ENCODE peak calls at places on chromosomes 11 and 22, in four cellular contexts. One of them, this sample, is unnamed.

GRCh38 chr11:8259316-8259995 is 4.2 kb downstream of the LMO1 start:
- DNase-seq in kidney: peak; percentile 46
- DNase-seq in right atrium auricular region: no peak
- DNase-seq in left ventricle myocardium inferior: no peak
- DNase-seq in this sample: no peak

GRCh38 chr22:35470903-35471321 is 69.7 kb upstream of the RASD2 start:
- DNase-seq in kidney: no peak
- DNase-seq in right atrium auricular region: no peak
- DNase-seq in left ventricle myocardium inferior: no peak
- DNase-seq in this sample: no peak

GRCh38 chr22:46010177-46010867 is 33.4 kb upstream of the WNT7B start:
- DNase-seq in kidney: peak; percentile 89
- DNase-seq in right atrium auricular region: no peak
- DNase-seq in left ventricle myocardium inferior: peak; percentile 11
- DNase-seq in this sample: no peak

GRCh38 chr11:22130462-22131053 is 62.3 kb upstream of the ANO5 start:
- DNase-seq in kidney: no peak
- DNase-seq in right atrium auricular region: no peak
- DNase-seq in left ventricle myocardium inferior: no peak
- DNase-seq in this sample: no peak

GRCh38 chr11:46373787-46374740 is 7.4 kb upstream of the MDK start:
- DNase-seq in kidney: peak; percentile 73
- DNase-seq in right atrium auricular region: no peak
- DNase-seq in left ventricle myocardium inferior: no peak
- DNase-seq in this sample: no peak

GRCh38 chr11:122747358-122747757 is 90.9 kb upstream of the CRTAM start:
- DNase-seq in kidney: no peak
- DNase-seq in right atrium auricular region: no peak
- DNase-seq in left ventricle myocardium inferior: no peak
- DNase-seq in this sample: no peak

GRCh38 chr22:24440718-24441405 is 13.5 kb downstream of the ADORA2A start:
- DNase-seq in kidney: peak; percentile 60
- DNase-seq in right atrium auricular region: no peak
- DNase-seq in left ventricle myocardium inferior: no peak
- DNase-seq in this sample: no peak

GRCh38 chr11:64694821-64695365 is 28.1 kb downstream of the NRXN2 start:
- DNase-seq in kidney: no peak
- DNase-seq in right atrium auricular region: no peak
- DNase-seq in left ventricle myocardium inferior: no peak
- DNase-seq in this sample: no peak

GRCh38 chr22:27919943-27920755 is 1.1 kb upstream of the PITPNB start:
- DNase-seq in kidney: no peak
- DNase-seq in right atrium auricular region: peak; percentile 64
- DNase-seq in left ventricle myocardium inferior: no peak
- DNase-seq in this sample: peak; percentile 67

GRCh38 chr11:20021212-20021611 is 139.1 kb downstream of the DBX1 start:
- DNase-seq in kidney: no peak
- DNase-seq in right atrium auricular region: no peak
- DNase-seq in left ventricle myocardium inferior: no peak
- DNase-seq in this sample: no peak

GRCh38 chr11:859394-860131 is 16.9 kb downstream of the TSPAN4 start:
- DNase-seq in kidney: peak; percentile 95
- DNase-seq in right atrium auricular region: peak; percentile 83
- DNase-seq in left ventricle myocardium inferior: peak; percentile 81
- DNase-seq in this sample: no peak

GRCh38 chr22:48959496-48959895 is 868.2 kb downstream of the BRD1 start:
- DNase-seq in kidney: no peak
- DNase-seq in right atrium auricular region: peak; percentile 38
- DNase-seq in left ventricle myocardium inferior: no peak
- DNase-seq in this sample: no peak

GRCh38 chr22:37752189-37753061 is 55.3 kb upstream of the GCAT start:
- DNase-seq in kidney: peak; percentile 99
- DNase-seq in right atrium auricular region: peak; percentile 97
- DNase-seq in left ventricle myocardium inferior: peak; percentile 95
- DNase-seq in this sample: peak; percentile 89

GRCh38 chr11:2704356-2704755 is 4.6 kb upstream of the KCNQ1OT1 start:
- DNase-seq in kidney: peak; percentile 22
- DNase-seq in right atrium auricular region: no peak
- DNase-seq in left ventricle myocardium inferior: peak; percentile 3
- DNase-seq in this sample: no peak

GRCh38 chr11:86016451-86016850 is 52.4 kb downstream of the PICALM start:
- DNase-seq in kidney: no peak
- DNase-seq in right atrium auricular region: no peak
- DNase-seq in left ventricle myocardium inferior: no peak
- DNase-seq in this sample: no peak

GRCh38 chr22:41001722-41002122 is 50.5 kb downstream of the RBX1 start:
- DNase-seq in kidney: no peak
- DNase-seq in right atrium auricular region: no peak
- DNase-seq in left ventricle myocardium inferior: no peak
- DNase-seq in this sample: no peak

GRCh38 chr22:35538801-35539321 is 1.8 kb upstream of the RASD2 start:
- DNase-seq in kidney: no peak
- DNase-seq in right atrium auricular region: no peak
- DNase-seq in left ventricle myocardium inferior: no peak
- DNase-seq in this sample: no peak

GRCh38 chr22:44108806-44109385 is 71.8 kb upstream of the PARVG start:
- DNase-seq in kidney: peak; percentile 22
- DNase-seq in right atrium auricular region: no peak
- DNase-seq in left ventricle myocardium inferior: no peak
- DNase-seq in this sample: no peak

GRCh38 chr22:48179571-48180546 is 1417.4 kb downstream of the TBC1D22A start:
- DNase-seq in kidney: no peak
- DNase-seq in right atrium auricular region: no peak
- DNase-seq in left ventricle myocardium inferior: no peak
- DNase-seq in this sample: no peak

GRCh38 chr11:125165664-125166346 is 1.3 kb downstream of the PKNOX2 start:
- DNase-seq in kidney: no peak
- DNase-seq in right atrium auricular region: no peak
- DNase-seq in left ventricle myocardium inferior: no peak
- DNase-seq in this sample: no peak

GRCh38 chr11:58880166-58880565 is 35.7 kb upstream of the GLYATL2 start:
- DNase-seq in kidney: no peak
- DNase-seq in right atrium auricular region: no peak
- DNase-seq in left ventricle myocardium inferior: no peak
- DNase-seq in this sample: no peak

GRCh38 chr11:88421530-88421929 is 84.0 kb upstream of the CTSC start:
- DNase-seq in kidney: no peak
- DNase-seq in right atrium auricular region: no peak
- DNase-seq in left ventricle myocardium inferior: no peak
- DNase-seq in this sample: no peak

GRCh38 chr11:15670520-15671070 is 555.9 kb downstream of the INSC start:
- DNase-seq in kidney: no peak
- DNase-seq in right atrium auricular region: no peak
- DNase-seq in left ventricle myocardium inferior: no peak
- DNase-seq in this sample: no peak

GRCh38 chr22:38214248-38215056 is 12.7 kb downstream of the MAFF start:
- DNase-seq in kidney: peak; percentile 91
- DNase-seq in right atrium auricular region: peak; percentile 69
- DNase-seq in left ventricle myocardium inferior: peak; percentile 61
- DNase-seq in this sample: peak; percentile 62

GRCh38 chr11:101707477-101707876 is 123.7 kb upstream of the TRPC6 start:
- DNase-seq in kidney: no peak
- DNase-seq in right atrium auricular region: no peak
- DNase-seq in left ventricle myocardium inferior: no peak
- DNase-seq in this sample: no peak

GRCh38 chr11:130118636-130119387 is 40.8 kb upstream of the ST14 start:
- DNase-seq in kidney: no peak
- DNase-seq in right atrium auricular region: no peak
- DNase-seq in left ventricle myocardium inferior: no peak
- DNase-seq in this sample: no peak

DNA sequence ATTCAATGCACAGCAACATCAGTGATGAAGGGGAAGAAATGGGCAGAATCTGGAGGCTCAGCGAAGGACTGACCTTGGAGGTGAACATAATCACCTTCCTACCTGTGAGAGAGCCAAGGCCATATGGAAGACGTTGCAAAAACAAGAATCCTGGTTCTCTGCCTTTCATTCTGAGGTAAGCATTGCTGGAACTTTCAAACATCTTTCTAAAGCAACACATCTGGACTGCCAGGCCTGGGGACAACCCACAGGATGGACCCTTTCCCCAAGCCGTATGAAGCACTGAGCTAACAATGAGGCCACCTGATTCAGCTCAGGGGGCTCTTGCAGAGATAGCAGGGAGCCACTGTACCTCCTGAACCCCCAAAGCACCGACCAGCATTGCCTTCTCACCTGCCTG is 70.5 kb downstream of the ETS1 start:
- DNase-seq in kidney: no peak
- DNase-seq in right atrium auricular region: no peak
- DNase-seq in left ventricle myocardium inferior: no peak
- DNase-seq in this sample: no peak
- H3K4me1 ChIP-seq in kidney: peaks cover 29% of the 10 kb centered on the region
- H3K4me1 ChIP-seq in right atrium auricular region: no peaks in the 10 kb centered on the region
- H3K4me1 ChIP-seq in left ventricle myocardium inferior: peaks cover 99% of the 10 kb centered on the region
- H3K4me1 ChIP-seq in this sample: peaks cover 22% of the 10 kb centered on the region

GRCh38 chr11:96259053-96259837 is 83.8 kb downstream of the MAML2 start:
- DNase-seq in kidney: no peak
- DNase-seq in right atrium auricular region: no peak
- DNase-seq in left ventricle myocardium inferior: no peak
- DNase-seq in this sample: no peak
- H3K4me1 ChIP-seq in kidney: peaks cover 49% of the 10 kb centered on the region
- H3K4me1 ChIP-seq in right atrium auricular region: no peaks in the 10 kb centered on the region
- H3K4me1 ChIP-seq in left ventricle myocardium inferior: peaks cover 79% of the 10 kb centered on the region
- H3K4me1 ChIP-seq in this sample: peaks cover 20% of the 10 kb centered on the region

GRCh38 chr11:61335355-61335710 is 2.3 kb downstream of the TKFC start:
- DNase-seq in kidney: no peak
- DNase-seq in right atrium auricular region: no peak
- DNase-seq in left ventricle myocardium inferior: no peak
- DNase-seq in this sample: no peak
- H3K4me1 ChIP-seq in kidney: peaks cover 17% of the 10 kb centered on the region
- H3K4me1 ChIP-seq in right atrium auricular region: no peaks in the 10 kb centered on the region
- H3K4me1 ChIP-seq in left ventricle myocardium inferior: peaks cover 47% of the 10 kb centered on the region
- H3K4me1 ChIP-seq in this sample: peaks cover 25% of the 10 kb centered on the region

GRCh38 chr11:117172678-117173421 is 5.7 kb upstream of the SIDT2 start:
- DNase-seq in kidney: no peak
- DNase-seq in right atrium auricular region: no peak
- DNase-seq in left ventricle myocardium inferior: no peak
- DNase-seq in this sample: no peak
- H3K4me1 ChIP-seq in kidney: peaks cover 9% of the 10 kb centered on the region
- H3K4me1 ChIP-seq in right atrium auricular region: no peaks in the 10 kb centered on the region
- H3K4me1 ChIP-seq in left ventricle myocardium inferior: peaks cover 34% of the 10 kb centered on the region
- H3K4me1 ChIP-seq in this sample: peaks cover 41% of the 10 kb centered on the region

GRCh38 chr11:67197606-67198005 is 68.7 kb upstream of the GRK2 start:
- DNase-seq in kidney: no peak
- DNase-seq in right atrium auricular region: no peak
- DNase-seq in left ventricle myocardium inferior: no peak
- DNase-seq in this sample: no peak

GRCh38 chr11:67199751-67200150 is 66.5 kb upstream of the GRK2 start:
- DNase-seq in kidney: no peak
- DNase-seq in right atrium auricular region: no peak
- DNase-seq in left ventricle myocardium inferior: no peak
- DNase-seq in this sample: no peak

GRCh38 chr11:67194096-67194495 is 72.2 kb upstream of the GRK2 start:
- DNase-seq in kidney: no peak
- DNase-seq in right atrium auricular region: no peak
- DNase-seq in left ventricle myocardium inferior: no peak
- DNase-seq in this sample: no peak

DNA sequence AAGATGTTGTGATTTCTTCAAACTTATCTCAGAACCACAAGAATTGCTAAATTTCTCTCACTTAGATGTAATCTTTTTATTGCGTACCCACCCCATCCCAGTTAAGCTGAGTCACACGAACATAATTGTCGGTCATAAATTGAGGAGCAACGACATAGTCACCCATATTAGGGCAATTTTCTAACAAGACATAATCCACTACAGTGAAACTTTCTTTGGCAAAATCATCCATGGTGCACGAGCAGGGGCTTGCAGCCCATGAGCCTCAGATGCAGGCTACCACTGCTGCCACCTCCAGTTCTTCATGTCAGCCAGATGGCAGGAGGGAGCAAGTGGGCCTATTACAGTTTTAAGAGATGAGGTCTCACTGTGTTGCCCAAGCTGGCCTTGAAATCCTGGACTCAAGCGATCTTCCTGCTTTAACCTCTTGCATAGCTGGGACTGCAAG is 70.3 kb upstream of the GRK2 start:
- DNase-seq in kidney: no peak
- DNase-seq in right atrium auricular region: no peak
- DNase-seq in left ventricle myocardium inferior: no peak
- DNase-seq in this sample: no peak
- H3K4me1 ChIP-seq in kidney: no peaks in the 10 kb centered on the region
- H3K4me1 ChIP-seq in right atrium auricular region: no peaks in the 10 kb centered on the region
- H3K4me1 ChIP-seq in left ventricle myocardium inferior: no peaks in the 10 kb centered on the region
- H3K4me1 ChIP-seq in this sample: no peaks in the 10 kb centered on the region

GRCh38 chr11:44943696-44944095 is 7.0 kb downstream of the TP53I11 start:
- DNase-seq in kidney: no peak
- DNase-seq in right atrium auricular region: no peak
- DNase-seq in left ventricle myocardium inferior: no peak
- DNase-seq in this sample: no peak
- H3K4me1 ChIP-seq in kidney: peaks cover 9% of the 10 kb centered on the region
- H3K4me1 ChIP-seq in right atrium auricular region: no peaks in the 10 kb centered on the region
- H3K4me1 ChIP-seq in left ventricle myocardium inferior: peaks cover 97% of the 10 kb centered on the region
- H3K4me1 ChIP-seq in this sample: peaks cover 19% of the 10 kb centered on the region

GRCh38 chr11:17613428-17613962 is 66.4 kb downstream of the OTOG start:
- DNase-seq in kidney: no peak
- DNase-seq in right atrium auricular region: peak; percentile 26
- DNase-seq in left ventricle myocardium inferior: no peak
- DNase-seq in this sample: no peak

GRCh38 chr11:17613983-17614382 is 66.9 kb downstream of the OTOG start:
- DNase-seq in kidney: no peak
- DNase-seq in right atrium auricular region: no peak
- DNase-seq in left ventricle myocardium inferior: no peak
- DNase-seq in this sample: no peak

GRCh38 chr11:17611049-17611448 is 64.0 kb downstream of the OTOG start:
- DNase-seq in kidney: no peak
- DNase-seq in right atrium auricular region: peak; percentile 23
- DNase-seq in left ventricle myocardium inferior: no peak
- DNase-seq in this sample: no peak

GRCh38 chr11:17611503-17612220 is 64.6 kb downstream of the OTOG start:
- DNase-seq in kidney: no peak
- DNase-seq in right atrium auricular region: peak; percentile 36
- DNase-seq in left ventricle myocardium inferior: no peak
- DNase-seq in this sample: no peak

GRCh38 chr11:17612221-17613188 is 65.4 kb downstream of the OTOG start:
- DNase-seq in kidney: no peak
- DNase-seq in right atrium auricular region: peak; percentile 36
- DNase-seq in left ventricle myocardium inferior: no peak
- DNase-seq in this sample: no peak
- H3K4me1 ChIP-seq in kidney: no peaks in the 10 kb centered on the region
- H3K4me1 ChIP-seq in right atrium auricular region: no peaks in the 10 kb centered on the region
- H3K4me1 ChIP-seq in left ventricle myocardium inferior: no peaks in the 10 kb centered on the region
- H3K4me1 ChIP-seq in this sample: no peaks in the 10 kb centered on the region

This sample was measured in gastrocnemius medialis.